ENCODE peak calls at places on chromosomes 1 and 21, in five cellular contexts. W is AG09309, S is astrocyte of the spinal cord, X is cardiac muscle cell, L is HFF-Myc. T is an unnamed sample.

GRCh38 chr1:110610084-110610483 is 3.9 kb upstream of the KCNA2 start:
- DNase-seq in L (no peak), X (no peak), W (no peak), S (no peak), T (no peak)

GRCh38 chr1:50378757-50379156 is 44.5 kb downstream of the DMRTA2 start:
- DNase-seq in L (no peak), X (no peak), S (no peak), W (no peak), T (no peak)

GRCh38 chr1:62321438-62321837 is 2.2 kb upstream of the KANK4 start:
- DNase-seq in X (no peak), W (peak), S (peak), L (peak), T (peak)

GRCh38 chr1:69913967-69914366 is 291.4 kb downstream of the LRRC40 start:
- DNase-seq in S (peak), W (peak), L (peak), X (no peak), T (no peak)

GRCh38 chr1:106207185-106207584 is 849.3 kb upstream of the PRMT6 start:
- DNase-seq in L (no peak), X (no peak), S (no peak), W (no peak), T (no peak)

GRCh38 chr1:99557556-99558256 is 88.2 kb upstream of the PALMD start:
- DNase-seq in S (peak), X (no peak), L (peak), W (peak), T (peak)

GRCh38 chr21:46294647-46295176 is 8.6 kb downstream of the YBEY start:
- DNase-seq in X (no peak), W (no peak), S (peak), L (peak), T (peak)

GRCh38 chr1:166914111-166914510 is 38.0 kb upstream of the TADA1 start:
- DNase-seq in X (no peak), L (no peak), S (peak), W (no peak), T (no peak)

GRCh38 chr1:153793973-153794615 is 18.9 kb downstream of the SLC27A3 start:
- DNase-seq in S (no peak), X (no peak), W (no peak), L (no peak), T (no peak)

GRCh38 chr1:87044840-87045239 is 130.4 kb downstream of the HS2ST1 start:
- DNase-seq in L (no peak), S (no peak), X (no peak), W (no peak), T (no peak)

GRCh38 chr1:113868387-113869083 is 3.0 kb downstream of the PTPN22 start:
- DNase-seq in W (no peak), X (no peak), S (peak), L (no peak), T (no peak)

GRCh38 chr21:44360174-44360573 is 6.8 kb downstream of the TRPM2 start:
- DNase-seq in X (no peak), L (no peak), S (no peak), W (no peak), T (no peak)

GRCh38 chr1:244955661-244956060 is 91.3 kb upstream of the HNRNPU start:
- DNase-seq in L (no peak), X (no peak), W (no peak), S (no peak), T (no peak)

GRCh38 chr1:28877132-28877781 is 37.1 kb upstream of the EPB41 start:
- DNase-seq in L (peak), W (peak), X (peak), S (peak), T (no peak)

GRCh38 chr1:70714149-70714548 is 303.1 kb downstream of the CTH start:
- DNase-seq in S (no peak), L (no peak), X (no peak), W (no peak), T (no peak)

GRCh38 chr1:18535391-18536210 is 54.9 kb downstream of the KLHDC7A start:
- DNase-seq in W (no peak), S (no peak), X (no peak), L (no peak), T (no peak)

GRCh38 chr1:111754964-111755320 is 759 bp upstream of the DDX20 start:
- DNase-seq in S (peak), L (no peak), W (no peak), X (peak), T (no peak)

GRCh38 chr1:85850238-85850637 is 142.0 kb upstream of the ZNHIT6 start:
- DNase-seq in X (no peak), W (peak), S (peak), L (peak), T (peak)

GRCh38 chr1:156961709-156962108 is 41.3 kb downstream of the LRRC71 start:
- DNase-seq in L (no peak), X (peak), S (no peak), W (no peak), T (no peak)

GRCh38 chr1:210222288-210223006 is 10.1 kb upstream of the SERTAD4 start:
- DNase-seq in S (no peak), W (no peak), L (no peak), X (peak), T (peak)

GRCh38 chr21:37757631-37758376 is 158.5 kb downstream of the KCNJ6 start:
- DNase-seq in W (no peak), S (no peak), X (no peak), L (no peak), T (no peak)

GRCh38 chr1:223244366-223245103 is 101.5 kb upstream of the TLR5 start:
- DNase-seq in L (no peak), W (no peak), X (no peak), S (peak), T (no peak)

GRCh38 chr1:187689137-187689536 is 860.4 kb downstream of the PLA2G4A start:
- DNase-seq in L (no peak), S (peak), W (no peak), X (no peak), T (no peak)

GRCh38 chr1:160367934-160368923 is 1.4 kb downstream of the NHLH1 start:
- DNase-seq in L (no peak), X (no peak), W (no peak), S (no peak), T (no peak)

GRCh38 chr1:94050263-94050662 is 70.7 kb downstream of the ABCA4 start:
- DNase-seq in X (no peak), S (no peak), W (no peak), L (no peak), T (no peak)

GRCh38 chr21:45327458-45328197 is 39.9 kb upstream of the POFUT2 start:
- DNase-seq in L (no peak), X (no peak), S (no peak), W (no peak), T (no peak)

GRCh38 chr1:165988275-165988674 is 160.9 kb downstream of the UCK2 start:
- DNase-seq in X (no peak), S (no peak), L (no peak), W (no peak), T (no peak)

GRCh38 chr1:7962011-7962335 is 462 bp downstream of the PARK7 start:
- DNase-seq in X (no peak), S (no peak), W (no peak), L (no peak), T (no peak)

GRCh38 chr1:237972186-237972585 is 81.5 kb upstream of the ZP4 start:
- DNase-seq in S (no peak), X (no peak), W (no peak), L (no peak), T (no peak)

GRCh38 chr1:208837242-208837641 is 593.1 kb upstream of the PLXNA2 start:
- DNase-seq in X (no peak), W (no peak), S (no peak), L (no peak), T (no peak)

GRCh38 chr1:153122831-153123421 is 9.6 kb upstream of the SPRR2F start:
- DNase-seq in S (no peak), X (peak), W (no peak), L (no peak), T (peak)

GRCh38 chr1:47424336-47424982 is 8.4 kb downstream of the FOXE3 start:
- DNase-seq in W (no peak), L (no peak), S (peak), X (peak), T (no peak)

GRCh38 chr21:45642122-45642813 is 1.3 kb upstream of the PCBP3 start:
- DNase-seq in S (no peak), L (no peak), W (no peak), X (peak), T (no peak)

DNA sequence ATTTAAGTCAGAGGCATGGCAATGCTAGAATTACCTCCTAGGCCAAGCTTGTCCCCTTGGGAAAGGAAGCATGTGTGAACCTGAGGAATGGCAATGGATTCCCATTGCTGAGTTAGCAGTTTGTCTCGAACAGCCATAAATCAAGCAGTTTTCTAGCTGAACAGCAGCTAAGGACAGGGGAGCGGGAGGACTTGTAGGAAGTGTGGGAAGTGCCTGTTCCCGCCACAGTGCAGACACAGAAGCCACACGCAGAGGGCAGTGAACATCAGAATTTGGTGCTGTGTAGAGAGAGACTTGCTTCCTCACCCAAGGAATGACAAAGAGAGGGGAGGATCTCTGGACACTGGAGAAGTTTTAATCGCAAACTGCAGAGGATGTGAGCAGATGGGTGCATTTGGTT is 3.8 kb downstream of the PHGDH start:
- DNase-seq in L (no peak), S (no peak), X (peak), W (no peak), T (no peak)
- TF ChIP-seq CTCF in L (no peak), S (no peak), X (no peak), W (no peak), T (no peak)

GRCh38 chr1:221174598-221174997 is 295.4 kb downstream of the HLX start:
- DNase-seq in L (no peak), S (no peak), X (peak), W (no peak), T (no peak)
- TF ChIP-seq CTCF in L (no peak), S (no peak), X (no peak), W (no peak), T (no peak)

DNA sequence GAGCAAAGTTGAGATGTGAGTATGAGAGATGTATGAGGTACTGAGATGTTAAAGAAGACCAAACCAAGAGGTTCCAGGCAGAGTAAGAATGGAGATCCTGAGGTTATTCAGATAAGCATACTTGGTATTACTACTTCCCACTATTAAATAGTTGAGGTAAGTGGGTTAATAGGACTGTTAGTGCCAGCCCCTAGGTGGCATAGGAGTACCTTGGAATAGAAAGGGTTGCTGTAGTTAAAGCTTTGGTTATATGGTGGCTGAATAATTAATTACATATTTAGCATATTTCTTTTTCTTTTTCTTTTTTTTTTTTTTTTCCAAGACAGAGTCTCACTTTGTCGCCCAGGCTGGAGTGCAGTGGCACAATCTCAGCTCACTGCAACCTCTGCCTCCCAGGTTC is 397.9 kb upstream of the TMPRSS15 start:
- DNase-seq in S (peak), L (no peak), X (no peak), W (no peak), T (no peak)
- TF ChIP-seq CTCF in S (peak), L (no peak), X (no peak), W (no peak), T (peak)

GRCh38 chr1:150516616-150517015 is 1.1 kb downstream of the FALEC start:
- DNase-seq in L (no peak), S (peak), X (no peak), W (no peak), T (no peak)
- TF ChIP-seq CTCF in L (no peak), S (peak), X (no peak), W (no peak), T (no peak)

DNA sequence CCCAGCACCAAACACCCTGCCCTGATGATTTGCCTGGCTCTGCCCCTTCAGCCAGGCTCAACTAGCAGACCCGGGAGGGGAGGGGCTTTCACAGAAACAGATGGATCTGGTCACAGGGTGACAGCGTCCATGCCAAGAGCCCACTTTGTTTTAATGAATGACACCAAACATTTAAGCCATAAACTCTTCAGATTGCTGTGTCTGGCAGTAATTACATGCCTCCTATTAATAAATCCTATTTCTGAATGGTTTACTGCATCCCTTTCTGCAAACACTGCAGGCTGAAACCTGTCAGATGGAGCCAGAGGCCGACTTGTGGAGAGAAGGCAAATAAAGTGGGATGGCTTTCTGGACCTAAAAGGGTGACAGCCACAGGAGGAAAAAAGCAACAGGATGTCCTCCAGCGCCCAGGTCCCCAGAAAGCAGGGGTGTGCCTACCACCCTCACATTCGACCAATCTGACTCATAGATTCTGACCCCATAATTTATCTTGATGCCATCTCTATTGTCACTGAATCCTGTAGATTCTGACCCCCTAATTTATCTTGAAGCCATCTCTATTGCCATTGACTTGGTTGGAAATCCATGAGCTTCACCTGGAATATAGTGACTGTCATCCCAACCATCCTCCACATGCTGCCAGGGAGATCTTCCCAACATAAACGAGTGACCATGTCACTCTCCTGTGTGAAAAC is 200.8 kb downstream of the PLPP3 start:
- DNase-seq in S (no peak), L (no peak), X (peak), W (no peak), T (no peak)
- TF ChIP-seq CTCF in S (no peak), L (no peak), X (no peak), W (peak), T (no peak)

GRCh38 chr1:182806015-182806678 is 16.6 kb downstream of the NPL start:
- DNase-seq in L (no peak), W (no peak), X (peak), S (no peak), T (no peak)
- TF ChIP-seq CTCF in L (peak), W (no peak), X (no peak), S (no peak), T (no peak)

DNA sequence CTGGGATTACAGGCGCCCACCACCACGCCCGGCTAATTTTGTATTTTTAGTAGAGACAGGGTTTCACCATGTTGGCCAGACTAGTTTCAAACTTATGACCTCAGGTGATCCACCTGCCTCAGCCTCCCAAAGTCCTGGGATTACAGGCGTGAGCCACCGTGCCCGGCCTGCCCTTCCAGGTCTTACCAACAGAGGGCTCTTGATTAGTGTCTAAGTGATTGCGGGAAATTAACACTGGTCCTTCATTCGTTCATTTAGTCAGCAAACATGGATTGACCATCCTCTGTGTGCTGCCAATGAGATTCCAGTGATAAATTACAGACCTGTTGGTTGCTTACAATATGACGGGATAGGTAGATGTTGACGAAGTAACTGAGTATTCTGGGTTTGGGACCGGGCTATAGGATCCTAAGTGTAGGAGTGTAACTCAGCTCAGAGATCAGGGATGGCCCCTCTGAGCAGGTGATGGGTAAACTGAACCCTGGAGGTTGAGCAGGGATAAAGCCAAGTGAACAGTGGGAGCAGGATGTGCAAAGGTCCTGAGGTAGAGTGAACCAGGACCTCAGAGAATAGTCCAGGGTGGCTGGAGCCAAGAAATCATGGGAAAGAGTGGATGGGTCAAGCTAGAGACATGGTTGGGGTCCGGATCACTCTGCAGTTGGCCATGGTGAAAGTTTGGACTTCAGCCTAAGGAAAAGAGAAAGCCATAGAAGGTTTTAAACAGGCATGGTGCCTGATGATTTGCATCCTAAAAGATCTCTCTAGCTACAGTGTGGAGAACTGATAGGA is 171.2 kb downstream of the KAZN start:
- DNase-seq in X (no peak), L (no peak), W (no peak), S (no peak), T (no peak)
- TF ChIP-seq CTCF in X (no peak), L (no peak), W (no peak), S (no peak), T (no peak)

GRCh38 chr1:198088360-198089071 is 68.3 kb upstream of the NEK7 start:
- DNase-seq in L (no peak), S (peak), X (peak), W (no peak), T (no peak)
- TF ChIP-seq CTCF in L (peak), S (peak), X (peak), W (peak), T (peak)

T was measured in kidney epithelial cell.